ENCODE peak calls at places on chromosomes 16 and 17, in six cellular contexts. Y is HCT116, Z is GM12878, I is H1, S is HepG2, K is K562. H is an unnamed sample.

GRCh38 chr16:11429823-11430222 is 84.6 kb downstream of the RMI2 start:
- DNase-seq in S (no peak), K (no peak), Z (no peak), I (no peak), Y (no peak), H (no peak)

GRCh38 chr16:56608876-56609462 is 585 bp downstream of the MT2A start:
- DNase-seq in I (no peak), S (no peak), K (no peak), Y (no peak), Z (no peak), H (no peak)

GRCh38 chr16:2779151-2779920 is 2.3 kb upstream of the ELOB start:
- DNase-seq in I (no peak), K (no peak), Y (no peak), S (no peak), Z (no peak), H (no peak)

GRCh38 chr17:74858672-74859438 is 830 bp downstream of the GRIN2C start:
- DNase-seq in I (no peak), Z (no peak), S (no peak), Y (no peak), K (no peak), H (no peak)

GRCh38 chr16:11379420-11379819 is 34.2 kb downstream of the RMI2 start:
- DNase-seq in I (no peak), Y (no peak), S (no peak), K (no peak), Z (peak; percentile 71), H (no peak)

GRCh38 chr17:29444589-29444988 is 54.4 kb downstream of the TAOK1 start:
- DNase-seq in Y (no peak), S (no peak), I (no peak), K (no peak), Z (no peak), H (no peak)

GRCh38 chr17:60630352-60630751 is 30.4 kb downstream of the PPM1D start:
- DNase-seq in I (no peak), Z (no peak), K (no peak), S (no peak), Y (no peak), H (no peak)

GRCh38 chr16:1188781-1189189 is 35.9 kb downstream of the CACNA1H start:
- DNase-seq in Z (no peak), S (no peak), Y (no peak), I (peak; percentile 85), K (peak; percentile 76), H (peak; percentile 43)

GRCh38 chr17:64001091-64001579 is 3.0 kb downstream of the PRR29 start:
- DNase-seq in I (no peak), K (no peak), S (no peak), Y (no peak), Z (no peak), H (no peak)

GRCh38 chr16:17362946-17363345 is 107.8 kb downstream of the XYLT1 start:
- DNase-seq in Z (no peak), Y (no peak), S (no peak), K (no peak), I (no peak), H (no peak)

GRCh38 chr16:48317614-48318013 is 67.6 kb downstream of the SIAH1 start:
- DNase-seq in I (no peak), S (no peak), Z (no peak), Y (peak; percentile 10), K (peak; percentile 12), H (no peak)

DNA sequence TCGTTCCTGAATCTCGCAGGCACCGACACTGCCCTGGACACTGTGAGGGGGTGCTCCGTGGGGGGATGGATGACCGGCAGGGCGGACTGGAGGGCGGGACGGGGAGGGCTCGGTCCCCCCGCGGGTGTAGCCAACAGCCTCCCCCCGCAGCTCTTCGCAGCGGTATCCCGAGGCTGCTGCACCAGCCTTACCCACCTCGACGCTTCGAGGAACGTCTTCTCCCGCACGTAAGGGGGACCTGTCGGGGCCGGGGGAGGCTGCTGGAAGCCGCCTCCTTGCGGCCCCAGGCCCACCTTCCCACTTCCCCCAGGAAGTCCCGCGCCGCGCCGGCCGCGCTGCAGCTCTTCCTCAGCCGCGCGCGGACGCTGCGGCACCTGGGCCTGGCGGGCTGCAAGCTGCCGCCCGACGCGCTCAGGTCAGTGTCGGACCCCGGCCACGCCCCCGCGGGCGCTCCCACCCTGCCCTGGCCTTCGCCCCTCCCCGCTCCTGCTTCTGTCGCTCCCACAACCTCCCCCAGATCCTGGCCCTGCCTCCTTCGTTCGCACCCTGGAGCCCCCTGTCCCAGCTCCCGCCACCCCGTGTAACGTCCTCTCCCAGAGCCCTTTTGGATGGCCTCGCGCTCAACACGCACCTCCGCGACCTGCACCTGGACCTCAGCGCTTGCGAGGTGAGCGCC is 3.3 kb downstream of the CARMIL2 start:
- DNase-seq in I (peak; percentile 61), Y (no peak), Z (no peak), S (no peak), K (no peak), H (no peak)
- TF ChIP-seq ZNF274 in I (no peak), Y (no peak), Z (no peak), S (no peak), K (no peak), H (no peak)

DNA sequence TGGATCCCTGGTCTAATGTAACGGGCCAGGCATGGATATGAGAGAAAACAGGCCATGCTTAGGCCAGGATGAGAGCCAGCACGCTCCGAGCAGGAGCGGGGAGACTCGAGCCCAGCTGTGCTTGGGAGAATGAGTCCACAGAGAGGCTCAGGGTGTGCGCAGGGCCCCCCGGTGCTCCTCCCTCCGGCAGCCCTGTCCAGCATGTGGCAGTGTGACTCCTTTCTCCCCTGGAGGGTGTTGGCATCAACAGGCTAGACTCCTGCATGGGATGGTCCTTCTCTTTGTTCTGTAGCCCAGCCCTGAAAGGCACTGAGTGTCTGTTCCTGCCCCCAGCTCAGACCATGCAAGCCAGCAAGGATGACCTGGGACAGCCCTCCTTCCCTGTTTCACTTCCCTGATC is 23.4 kb downstream of the PGS1 start:
- DNase-seq in I (no peak), Z (no peak), K (no peak), S (no peak), Y (no peak), H (no peak)
- TF ChIP-seq ZNF274 in I (no peak), Z (no peak), K (no peak), S (no peak), Y (no peak), H (no peak)

GRCh38 chr17:50289268-50289667 is 15.0 kb downstream of the TMEM92 start:
- DNase-seq in S (no peak), K (no peak), Z (no peak), I (no peak), Y (no peak), H (no peak)

GRCh38 chr17:50295021-50295420 is 20.8 kb downstream of the TMEM92 start:
- DNase-seq in I (no peak), Z (no peak), Y (no peak), K (no peak), S (no peak), H (no peak)

GRCh38 chr17:50288306-50288705 is 14.0 kb downstream of the TMEM92 start:
- DNase-seq in Y (no peak), Z (no peak), I (no peak), S (no peak), K (no peak), H (no peak)

GRCh38 chr17:50290074-50290702 is 15.9 kb downstream of the TMEM92 start:
- DNase-seq in Z (no peak), K (no peak), S (no peak), Y (peak; percentile 29), I (no peak), H (no peak)

GRCh38 chr17:50292465-50292864 is 18.2 kb downstream of the TMEM92 start:
- DNase-seq in S (no peak), Y (no peak), I (no peak), K (no peak), Z (no peak), H (no peak)
- TF ChIP-seq ZNF274 in S (no peak), Y (no peak), I (no peak), K (no peak), Z (no peak), H (no peak)

DNA sequence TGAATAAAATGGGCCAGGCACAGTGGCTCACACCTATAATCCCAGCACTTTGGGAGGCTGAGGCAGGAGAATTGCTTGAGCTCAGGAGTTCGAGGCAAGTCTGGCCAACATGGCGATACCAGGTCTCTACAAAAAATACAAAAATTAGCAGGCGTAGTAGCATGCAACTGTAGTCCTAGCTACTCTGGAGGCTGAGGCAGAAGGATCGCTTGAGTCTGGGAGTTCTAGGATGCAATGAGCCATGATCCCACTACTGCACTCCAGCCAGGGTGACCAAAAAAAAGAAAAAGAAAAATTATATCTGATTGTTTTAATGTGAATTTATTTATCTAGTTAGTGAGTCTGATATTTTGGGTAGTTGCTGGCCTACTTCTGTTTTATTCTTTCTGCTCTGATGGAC is 7.0 kb downstream of the IL34 start:
- DNase-seq in I (no peak), K (no peak), Z (no peak), S (no peak), Y (no peak), H (no peak)
- TF ChIP-seq ZNF274 in I (no peak), K (no peak), Z (no peak), S (no peak), Y (no peak), H (no peak)